ENCODE peak calls at places on chromosomes 2 and 18, in four cellular contexts. C is activated T-helper 9 cell treated with anti-CD3 and anti-CD28 coated beads, Interleukin-2, amount 50 U/mL, for 16 hours; W is activated T-cell treated with anti-CD3 and anti-CD28 coated beads, Interleukin-2, amount 50 U/mL, for 72 hours; F is T-cell. A is an unnamed sample.

GRCh38 chr2:159185401-159186130 is 100.9 kb downstream of the WDSUB1 start:
- DNase-seq in C (no peak), F (no peak), W (no peak), A (no peak)

GRCh38 chr2:132911726-132912724 is 242.0 kb upstream of the LYPD1 start:
- DNase-seq in W (no peak), C (no peak), F (no peak), A (peak; percentile 7)

GRCh38 chr2:216606551-216607527 is 26.4 kb upstream of the IGFBP2 start:
- DNase-seq in C (no peak), W (peak; percentile 62), F (peak; percentile 15), A (no peak)

GRCh38 chr2:102082591-102083586 is 59.7 kb upstream of the IL1R1 start:
- DNase-seq in F (peak; percentile 43), C (peak; percentile 37), W (peak; percentile 67), A (no peak)

GRCh38 chr18:63366270-63366990 is 576 bp downstream of the KDSR start:
- DNase-seq in W (peak; percentile 75), F (peak; percentile 63), C (peak; percentile 60), A (peak; percentile 40)

GRCh38 chr2:229832499-229832898 is 89.3 kb downstream of the TRIP12 start:
- DNase-seq in F (no peak), W (no peak), C (no peak), A (no peak)

GRCh38 chr2:203820969-203821368 is 46.6 kb upstream of the CTLA4 start:
- DNase-seq in W (no peak), C (no peak), F (no peak), A (no peak)

GRCh38 chr18:25233582-25234362 is 118.2 kb downstream of the ZNF521 start:
- DNase-seq in F (no peak), C (no peak), W (no peak), A (no peak)

GRCh38 chr2:222404126-222404891 is 20.0 kb upstream of the SGPP2 start:
- DNase-seq in W (no peak), C (no peak), F (no peak), A (no peak)

GRCh38 chr2:158776236-158776635 is 18.9 kb upstream of the DAPL1 start:
- DNase-seq in C (no peak), F (no peak), W (no peak), A (no peak)

GRCh38 chr2:101679037-101679726 is 18.3 kb upstream of the MAP4K4 start:
- DNase-seq in W (no peak), F (no peak), C (no peak), A (peak; percentile 17)

GRCh38 chr2:199589303-199589702 is 131.6 kb upstream of the SATB2 start:
- DNase-seq in C (no peak), W (no peak), F (no peak), A (no peak)

GRCh38 chr18:76490701-76491171 is 4.3 kb downstream of the ZNF516 start:
- DNase-seq in C (peak; percentile 28), F (peak; percentile 52), W (peak; percentile 40), A (no peak)

A was measured in putamen.